ENCODE peak calls at places on chromosome 13, in ten cellular contexts. X, J, P, E, N, F, Y, U, R and D are unnamed samples.

GRCh38 chr13:65946387-65946786 is 1283.7 kb downstream of the PCDH9 start:
- DNase-seq in U (no peak), P (no peak), J (no peak), R (no peak), Y (no peak), N (no peak), F (no peak), E (no peak), X (no peak), D (no peak)

GRCh38 chr13:112735791-112736190 is 46.0 kb downstream of the ATP11A start:
- DNase-seq in Y (no peak), N (no peak), E (no peak), F (no peak), X (no peak), R (no peak), U (peak; percentile 10), J (no peak), P (no peak), D (no peak)

GRCh38 chr13:68185767-68186166 is 955.6 kb upstream of the PCDH9 start:
- DNase-seq in Y (no peak), U (no peak), F (no peak), E (no peak), P (no peak), J (no peak), X (no peak), N (no peak), R (no peak), D (no peak)

GRCh38 chr13:40490086-40490723 is 176.2 kb downstream of the FOXO1 start:
- DNase-seq in F (no peak), E (no peak), R (no peak), U (no peak), Y (peak; percentile 20), P (no peak), N (no peak), X (no peak), J (peak; percentile 16), D (peak; percentile 75)

GRCh38 chr13:97043302-97043701 is 49.0 kb upstream of the OXGR1 start:
- DNase-seq in R (no peak), N (no peak), X (no peak), P (no peak), E (peak; percentile 85), U (no peak), J (no peak), F (no peak), Y (no peak), D (no peak)

GRCh38 chr13:44819245-44819644 is 170.0 kb downstream of the NUFIP1 start:
- DNase-seq in Y (no peak), X (no peak), J (no peak), U (no peak), N (peak; percentile 85), F (no peak), P (no peak), E (peak; percentile 50), R (no peak), D (no peak)

GRCh38 chr13:88586263-88586662 is 915.1 kb downstream of the SLITRK5 start:
- DNase-seq in R (no peak), F (no peak), E (no peak), N (no peak), Y (no peak), P (no peak), J (no peak), U (no peak), X (no peak), D (no peak)

GRCh38 chr13:108332791-108333190 is 63.3 kb downstream of the TNFSF13B start:
- DNase-seq in R (no peak), X (no peak), Y (no peak), P (no peak), U (no peak), F (no peak), J (no peak), N (no peak), E (no peak), D (no peak)

GRCh38 chr13:50511877-50512332 is 331.6 kb downstream of the DLEU7 start:
- DNase-seq in N (no peak), P (no peak), E (no peak), U (no peak), X (no peak), Y (no peak), F (no peak), J (no peak), R (no peak), D (no peak)

GRCh38 chr13:50793026-50793425 is 50.5 kb downstream of the DLEU7 start:
- DNase-seq in Y (no peak), E (no peak), F (no peak), U (no peak), J (no peak), X (no peak), P (no peak), R (no peak), N (no peak), D (no peak)

GRCh38 chr13:46759861-46760260 is 37.1 kb downstream of the ESD start:
- DNase-seq in F (no peak), E (peak; percentile 37), P (no peak), U (no peak), Y (no peak), R (no peak), N (no peak), X (no peak), J (no peak), D (no peak)

GRCh38 chr13:40496035-40496810 is 170.2 kb downstream of the FOXO1 start:
- DNase-seq in P (no peak), X (no peak), E (no peak), F (no peak), J (no peak), Y (no peak), N (no peak), R (no peak), U (no peak), D (no peak)

GRCh38 chr13:90032841-90033493 is 1314.5 kb upstream of the MIR17HG start:
- DNase-seq in N (no peak), U (no peak), X (no peak), E (no peak), R (no peak), Y (no peak), F (no peak), P (no peak), J (no peak), D (no peak)

GRCh38 chr13:41587490-41587889 is 130.1 kb downstream of the RGCC start:
- DNase-seq in R (no peak), Y (peak; percentile 0), X (no peak), F (no peak), J (no peak), N (no peak), E (no peak), U (no peak), P (no peak), D (no peak)

GRCh38 chr13:20378721-20379120 is 146.6 kb upstream of the GJB6 start:
- DNase-seq in F (no peak), P (no peak), E (no peak), J (no peak), U (no peak), X (no peak), Y (no peak), N (no peak), R (no peak), D (no peak)

GRCh38 chr13:50580684-50581305 is 262.7 kb downstream of the DLEU7 start:
- DNase-seq in R (no peak), P (no peak), J (no peak), X (no peak), U (no peak), Y (no peak), F (no peak), E (peak; percentile 66), N (no peak), D (no peak)

GRCh38 chr13:27309967-27310598 is 39.5 kb downstream of the RASL11A start:
- DNase-seq in F (no peak), R (no peak), P (no peak), U (no peak), J (no peak), Y (no peak), N (no peak), X (no peak), E (no peak), D (no peak)

GRCh38 chr13:110265341-110265681 is 41.6 kb downstream of the COL4A1 start:
- DNase-seq in R (no peak), E (no peak), J (no peak), Y (no peak), X (no peak), P (no peak), U (no peak), N (no peak), F (no peak), D (no peak)

GRCh38 chr13:58960909-58961308 is 1202.8 kb downstream of the DIAPH3 start:
- DNase-seq in U (no peak), R (no peak), X (no peak), Y (no peak), J (no peak), E (no peak), N (peak; percentile 4), F (no peak), P (no peak), D (no peak)

GRCh38 chr13:113457510-113457909 is 4.2 kb upstream of the ADPRHL1 start:
- DNase-seq in P (no peak), R (no peak), E (no peak), F (no peak), X (no peak), U (no peak), N (no peak), Y (no peak), J (no peak), D (no peak)

GRCh38 chr13:24251525-24251924 is 57.9 kb upstream of the C1QTNF9 start:
- DNase-seq in X (no peak), E (no peak), N (no peak), U (no peak), F (no peak), P (no peak), Y (peak; percentile 84), R (no peak), J (peak; percentile 82), D (no peak)

GRCh38 chr13:111632906-111633305 is 312.5 kb downstream of the TEX29 start:
- DNase-seq in X (no peak), R (no peak), Y (no peak), E (no peak), U (no peak), F (no peak), N (no peak), P (no peak), J (no peak), D (peak; percentile 27)

GRCh38 chr13:108919036-108919907 is 289.9 kb downstream of the MYO16 start:
- DNase-seq in E (peak; percentile 48), R (no peak), P (no peak), X (no peak), F (no peak), J (no peak), Y (no peak), N (peak; percentile 55), U (no peak), D (no peak)

GRCh38 chr13:93522486-93522885 is 295.9 kb downstream of the GPC6 start:
- DNase-seq in R (no peak), J (no peak), N (no peak), X (no peak), Y (no peak), E (peak; percentile 45), U (no peak), P (no peak), F (no peak), D (no peak)

GRCh38 chr13:99215466-99215865 is 14.8 kb downstream of the UBAC2 start:
- DNase-seq in Y (peak; percentile 66), N (no peak), X (no peak), F (no peak), P (peak; percentile 8), J (peak; percentile 65), U (no peak), E (no peak), R (no peak), D (peak; percentile 76)

GRCh38 chr13:41236369-41236768 is 27.0 kb downstream of the MTRF1 start:
- DNase-seq in J (no peak), Y (no peak), F (no peak), E (no peak), R (no peak), P (no peak), X (no peak), U (no peak), N (no peak), D (no peak)

GRCh38 chr13:99686157-99686572 is 184.9 kb downstream of the TM9SF2 start:
- DNase-seq in R (no peak), E (peak; percentile 12), P (no peak), Y (no peak), J (no peak), U (no peak), F (no peak), X (peak; percentile 30), N (no peak), D (no peak)

GRCh38 chr13:66794340-66795031 is 435.6 kb downstream of the PCDH9 start:
- DNase-seq in X (no peak), F (no peak), U (no peak), R (no peak), E (no peak), J (no peak), Y (no peak), P (no peak), N (no peak), D (no peak)